ENCODE peak calls at places on chromosomes 11 and 22, in five cellular contexts. G is body of pancreas, Y is OCI-LY7, R is epithelial cell of esophagus, N is HFF-Myc. Q is an unnamed sample.

GRCh38 chr11:105000797-105001196 is 22.2 kb downstream of the CASP5 start:
- DNase-seq in G (peak), Y (peak), R (peak), N (no peak), Q (peak)

GRCh38 chr11:30586251-30587144 is at the start of gene MPPED2:
- DNase-seq in G (peak), Y (no peak), R (peak), N (no peak), Q (peak)

GRCh38 chr22:25495286-25495685 is 69.2 kb upstream of the GRK3 start:
- DNase-seq in G (no peak), Y (no peak), R (no peak), N (no peak), Q (no peak)

GRCh38 chr11:61828629-61829407 is 718 bp downstream of the FADS2 start:
- DNase-seq in G (peak), Y (no peak), R (peak), N (no peak), Q (peak)

GRCh38 chr22:18060646-18061620 is 16.9 kb upstream of the PEX26 start:
- DNase-seq in G (no peak), Y (no peak), R (peak), N (no peak), Q (no peak)

GRCh38 chr11:19816040-19816439 is 103.4 kb downstream of the NAV2 start:
- DNase-seq in G (peak), Y (no peak), R (no peak), N (no peak), Q (no peak)

GRCh38 chr11:12888525-12889158 is 120.5 kb upstream of the RASSF10 start:
- DNase-seq in G (peak), Y (peak), R (peak), N (peak), Q (peak)

GRCh38 chr11:10478574-10479550 is 23.8 kb downstream of the AMPD3 start:
- DNase-seq in G (no peak), Y (no peak), R (no peak), N (no peak), Q (no peak)

GRCh38 chr11:125062196-125062930 is 742 bp upstream of the SLC37A2 start:
- DNase-seq in G (no peak), Y (no peak), R (no peak), N (no peak), Q (no peak)

GRCh38 chr11:8070417-8071101 is 10.5 kb upstream of the TUB start:
- DNase-seq in G (no peak), Y (peak), R (peak), N (no peak), Q (peak)

GRCh38 chr11:121248496-121248895 is 44.1 kb upstream of the SC5D start:
- DNase-seq in G (no peak), Y (no peak), R (peak), N (no peak), Q (no peak)
- TF ChIP-seq CTCF in G (no peak), Y (no peak), R (no peak), N (no peak), Q (no peak)

GRCh38 chr11:122743093-122743741 is 87.7 kb downstream of the UBASH3B start:
- DNase-seq in G (no peak), Y (no peak), R (no peak), N (no peak), Q (no peak)
- H3K4me3 ChIP-seq in G (no peak), Y (peak), R (no peak), N (no peak), Q (no peak)

DNA sequence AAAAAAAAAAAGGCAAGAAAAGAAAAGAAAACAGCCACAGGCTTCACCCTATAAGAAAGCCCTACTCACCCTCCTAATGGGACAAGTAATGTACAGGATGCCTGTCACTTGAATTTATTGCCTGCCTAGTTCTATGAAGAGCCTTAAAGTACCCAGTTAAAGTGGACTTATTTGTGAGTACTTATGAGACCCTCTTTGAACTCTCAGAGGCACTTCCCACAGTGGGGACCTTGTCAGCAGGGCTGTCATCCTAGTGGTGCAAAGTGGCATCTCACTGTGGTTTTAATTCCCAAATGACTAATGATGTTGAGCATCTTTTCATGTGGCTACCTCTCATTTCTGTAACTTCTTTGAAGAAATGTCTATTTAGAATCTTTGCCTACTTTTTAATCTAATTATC is 41.8 kb upstream of the BARX2 start:
- DNase-seq in G (no peak), Y (no peak), R (no peak), N (no peak), Q (no peak)
- TF ChIP-seq CTCF in G (no peak), Y (no peak), R (peak), N (peak), Q (no peak)

DNA sequence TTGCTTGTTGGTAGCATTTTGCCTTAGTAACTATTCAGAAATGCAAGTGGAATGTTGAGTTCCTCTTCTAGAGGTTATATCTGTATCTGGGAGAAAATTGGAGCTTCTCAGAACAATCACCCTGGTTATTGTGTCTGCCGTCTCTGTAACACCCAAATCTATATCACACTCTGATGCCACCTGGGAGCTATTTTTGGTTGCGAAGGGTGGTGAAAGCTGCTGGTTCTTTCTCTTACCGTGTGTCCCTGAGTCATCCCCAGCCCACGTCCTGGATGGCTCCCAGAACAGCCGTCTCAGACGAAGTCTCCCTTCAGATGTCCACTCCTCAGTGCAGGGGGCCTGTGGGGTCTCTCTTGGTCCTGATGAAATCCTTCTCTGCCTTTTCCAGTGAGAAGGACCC is 83.5 kb downstream of the C22orf31 start:
- DNase-seq in G (no peak), Y (no peak), R (peak), N (no peak), Q (no peak)
- H3K4me3 ChIP-seq in G (no peak), Y (no peak), R (no peak), N (no peak), Q (no peak)

DNA sequence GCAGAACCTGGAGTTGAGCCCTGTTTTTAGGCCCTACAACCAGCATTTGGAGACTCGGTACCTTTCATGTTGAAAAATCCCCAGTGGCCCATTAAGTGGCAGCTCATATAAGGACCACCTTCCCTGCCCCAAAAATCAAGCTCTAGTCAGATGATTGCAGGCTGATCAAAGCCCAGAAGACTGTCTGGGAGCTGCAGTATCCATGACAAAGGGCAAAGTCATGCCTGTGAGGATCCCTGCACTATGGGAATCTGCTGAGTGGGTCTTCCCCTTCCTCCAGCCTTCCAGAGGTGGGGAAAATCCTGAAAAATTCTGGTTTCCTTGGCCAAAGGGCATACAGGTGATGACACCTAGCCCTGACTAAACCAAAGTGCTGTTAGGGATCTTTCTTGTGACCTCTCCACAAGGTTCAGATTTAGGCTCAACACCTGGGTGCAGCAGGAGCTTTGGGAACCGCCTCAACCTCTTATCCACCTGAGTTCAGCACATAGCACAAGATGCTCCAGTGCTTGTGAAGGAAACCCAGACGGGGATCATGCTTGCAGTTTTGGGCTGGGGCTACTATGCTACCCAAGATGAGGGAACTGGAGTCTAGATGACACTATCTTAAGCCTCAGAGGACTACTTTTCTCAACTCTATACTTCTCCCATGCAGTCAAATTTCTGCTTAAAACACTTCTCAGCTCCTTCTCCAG is 1.2 kb upstream of the TRIM3 start:
- DNase-seq in G (no peak), Y (no peak), R (no peak), N (no peak), Q (no peak)
- TF ChIP-seq CTCF in G (no peak), Y (no peak), R (no peak), N (no peak), Q (no peak)

GRCh38 chr11:119608781-119609180 is 120.2 kb downstream of the NECTIN1 start:
- DNase-seq in G (no peak), Y (no peak), R (no peak), N (no peak), Q (no peak)

GRCh38 chr11:119605137-119605675 is 123.8 kb downstream of the NECTIN1 start:
- DNase-seq in G (no peak), Y (no peak), R (no peak), N (no peak), Q (no peak)

GRCh38 chr11:119611027-119611426 is 118.0 kb downstream of the NECTIN1 start:
- DNase-seq in G (no peak), Y (no peak), R (no peak), N (no peak), Q (no peak)

GRCh38 chr11:119607726-119608125 is 121.3 kb downstream of the NECTIN1 start:
- DNase-seq in G (no peak), Y (no peak), R (peak), N (no peak), Q (no peak)

DNA sequence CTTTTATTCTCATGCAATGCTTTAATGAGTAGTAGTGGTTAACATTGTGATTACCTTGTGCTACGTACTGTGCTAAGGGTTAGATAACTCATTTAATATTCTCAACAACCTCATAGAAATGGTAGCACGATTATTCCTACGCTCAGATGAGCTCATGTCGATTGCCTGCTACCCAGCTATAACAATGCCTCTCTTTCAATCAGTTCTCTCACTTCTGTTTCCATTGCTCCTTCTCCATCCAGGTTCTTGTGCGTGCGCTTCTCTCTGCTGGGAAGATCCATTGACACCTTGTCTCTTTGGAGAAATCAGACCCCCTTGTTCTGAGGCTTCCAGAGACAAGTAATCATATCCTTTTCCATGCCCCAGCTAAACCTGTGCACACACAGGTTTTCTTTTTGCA is 120.8 kb downstream of the NECTIN1 start:
- DNase-seq in G (no peak), Y (no peak), R (no peak), N (no peak), Q (no peak)
- H3K4me3 ChIP-seq in G (no peak), Y (no peak), R (no peak), N (no peak), Q (no peak)

GRCh38 chr11:119691020-119691666 is 37.9 kb downstream of the NECTIN1 start:
- DNase-seq in G (no peak), Y (no peak), R (no peak), N (no peak), Q (peak)

GRCh38 chr11:119693253-119693815 is 35.7 kb downstream of the NECTIN1 start:
- DNase-seq in G (no peak), Y (no peak), R (peak), N (no peak), Q (no peak)

GRCh38 chr11:119694334-119694733 is 34.7 kb downstream of the NECTIN1 start:
- DNase-seq in G (peak), Y (peak), R (peak), N (no peak), Q (peak)

GRCh38 chr11:119692547-119692834 is 36.5 kb downstream of the NECTIN1 start:
- DNase-seq in G (no peak), Y (no peak), R (peak), N (no peak), Q (no peak)

DNA sequence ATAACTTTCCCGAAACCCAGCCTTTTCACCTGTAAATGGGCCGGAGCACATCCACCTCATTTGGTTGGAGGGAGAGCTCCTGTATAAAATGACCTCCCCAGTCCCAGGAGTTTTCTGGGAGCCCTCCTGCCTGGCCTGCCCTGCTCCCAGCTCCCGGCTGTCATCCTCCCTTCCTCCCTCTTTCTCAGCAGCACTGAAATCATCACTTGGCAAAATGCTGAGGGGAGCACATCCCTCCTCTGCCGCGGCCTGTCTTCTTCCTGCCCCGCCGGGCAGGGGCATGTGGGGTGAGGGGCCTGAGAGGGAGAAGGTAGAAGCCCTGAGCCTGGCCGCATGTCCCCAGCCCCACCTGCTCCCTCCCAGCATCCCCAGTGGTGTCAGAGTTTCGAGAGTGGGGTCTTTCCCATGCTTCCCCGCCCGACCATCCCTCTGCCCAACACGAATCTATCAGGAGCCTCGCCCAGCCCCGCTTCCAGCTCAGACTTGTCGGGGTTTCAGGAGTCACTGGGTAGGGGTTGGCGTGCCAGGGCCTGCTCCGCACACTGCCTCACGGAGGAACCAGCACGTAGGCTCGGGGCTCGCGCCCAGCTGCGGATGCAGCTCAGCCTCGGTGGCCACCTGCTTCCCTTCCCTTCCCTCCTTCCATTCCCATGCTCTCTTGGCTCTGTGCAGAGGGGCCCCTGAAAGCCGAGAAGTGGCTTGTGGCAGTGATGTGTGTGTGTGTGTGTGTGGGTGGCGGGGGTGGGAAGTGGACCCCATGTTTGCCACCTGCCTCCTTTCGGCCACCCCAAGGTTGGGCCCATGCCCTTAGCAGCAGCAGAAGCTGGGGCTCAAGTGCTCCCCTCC is 37.1 kb downstream of the NECTIN1 start:
- DNase-seq in G (no peak), Y (no peak), R (peak), N (no peak), Q (no peak)
- TF ChIP-seq CTCF in G (no peak), Y (no peak), R (no peak), N (no peak), Q (no peak)

GRCh38 chr11:134380785-134381184 is 31.3 kb downstream of the B3GAT1 start:
- DNase-seq in G (no peak), Y (no peak), R (no peak), N (no peak), Q (no peak)
- H3K4me3 ChIP-seq in G (no peak), Y (no peak), R (no peak), N (no peak), Q (no peak)

DNA sequence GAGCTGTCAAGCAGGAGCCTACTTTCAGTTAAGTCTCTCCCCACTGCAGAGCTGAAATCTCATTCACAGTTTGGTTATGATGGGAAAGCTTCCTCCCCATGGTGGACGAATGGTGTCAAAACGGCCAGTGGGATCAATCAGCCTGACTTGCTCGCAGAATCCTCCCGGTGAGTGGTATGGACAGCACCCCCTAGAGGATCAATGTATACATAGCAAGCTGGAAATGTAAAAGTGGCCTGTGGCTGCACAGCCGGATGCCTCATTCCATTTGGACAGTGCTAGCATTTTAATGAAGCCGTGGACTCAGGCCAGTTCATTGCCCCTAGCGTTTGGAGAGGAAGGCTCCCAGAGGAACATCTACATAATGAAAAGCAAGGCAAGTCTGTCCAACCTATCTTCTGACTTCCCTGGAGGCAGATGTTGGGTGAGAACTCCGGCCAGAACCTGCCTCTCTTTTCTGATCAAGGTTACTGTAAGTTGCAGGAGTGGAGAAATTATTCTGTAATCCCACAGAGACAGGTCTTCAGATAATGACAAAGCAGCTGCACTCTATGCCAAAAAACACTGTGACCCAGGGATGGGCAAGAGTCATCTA is 942.3 kb downstream of the NTM start:
- DNase-seq in G (no peak), Y (peak), R (peak), N (peak), Q (peak)
- TF ChIP-seq CTCF in G (peak), Y (peak), R (peak), N (peak), Q (peak)